ENCODE peak calls at places on chromosomes 2 and 18, in eight cellular contexts. W is Karpas-422, X is GM23338, O is mammary epithelial cell, P is GM23248, N is HCT116, G is neuronal stem cell, T is neural progenitor cell. F is an unnamed sample. For H3K27me3, the result is how much of the 10 kb centered on the place peaks cover.

GRCh38 chr18:62245699-62246098 is 58.6 kb downstream of the RELCH start:
- DNase-seq in X (peak), N (no peak), O (no peak), T (no peak), P (no peak), G (no peak), W (peak), F (no peak)

GRCh38 chr2:31136732-31137131 is 1.5 kb downstream of the GALNT14 start:
- DNase-seq in O (no peak), P (no peak), X (no peak), T (no peak), G (no peak), N (no peak), W (no peak), F (no peak)

GRCh38 chr2:141264848-141265247 is 866.0 kb downstream of the LRP1B start:
- DNase-seq in X (no peak), P (no peak), N (no peak), O (no peak), W (no peak), G (no peak), T (no peak), F (no peak)

GRCh38 chr2:226885769-226886435 is 50.0 kb downstream of the RHBDD1 start:
- DNase-seq in N (no peak), G (no peak), W (no peak), T (no peak), P (peak), X (no peak), O (no peak), F (no peak)

GRCh38 chr2:106130251-106130998 is 63.7 kb downstream of the UXS1 start:
- DNase-seq in N (no peak), W (peak), X (peak), T (no peak), G (no peak), O (no peak), P (no peak), F (no peak)

GRCh38 chr2:150156940-150157339 is 330.5 kb downstream of the RND3 start:
- DNase-seq in N (no peak), O (no peak), W (no peak), T (no peak), G (no peak), P (no peak), X (no peak), F (no peak)

GRCh38 chr2:193695367-193695766 is 1500.6 kb upstream of the TMEFF2 start:
- DNase-seq in P (peak), T (peak), N (peak), O (peak), W (peak), X (peak), G (no peak), F (no peak)

GRCh38 chr2:151344906-151345305 is 12.5 kb upstream of the TNFAIP6 start:
- DNase-seq in T (no peak), G (no peak), P (no peak), X (no peak), N (no peak), W (no peak), O (no peak), F (no peak)

GRCh38 chr2:226655871-226656270 is 143.7 kb downstream of the IRS1 start:
- DNase-seq in X (no peak), P (peak), W (no peak), O (no peak), T (no peak), G (no peak), N (no peak), F (no peak)

GRCh38 chr2:176227874-176228273 is 39.4 kb downstream of the HOXD1 start:
- DNase-seq in P (no peak), X (no peak), G (no peak), T (no peak), N (no peak), W (no peak), O (no peak), F (no peak)

GRCh38 chr18:48904086-48904485 is 46.7 kb downstream of the SMAD7 start:
- DNase-seq in G (no peak), O (no peak), T (no peak), P (no peak), N (no peak), W (no peak), X (no peak), F (no peak)

GRCh38 chr2:72138011-72138881 is 9.4 kb downstream of the CYP26B1 start:
- DNase-seq in G (no peak), W (no peak), P (no peak), O (no peak), N (no peak), X (no peak), T (peak), F (no peak)

GRCh38 chr2:230924470-230925341 is at the start of gene GPR55:
- DNase-seq in O (no peak), G (no peak), T (peak), W (peak), X (peak), N (no peak), P (no peak), F (no peak)

GRCh38 chr2:82084679-82085392 is 1780.3 kb upstream of the LRRTM1 start:
- DNase-seq in P (no peak), G (no peak), N (no peak), O (no peak), X (no peak), W (no peak), T (no peak), F (no peak)

GRCh38 chr2:10655074-10655840 is 34.5 kb downstream of the NOL10 start:
- DNase-seq in X (no peak), P (peak), W (no peak), T (no peak), G (no peak), N (no peak), O (peak), F (no peak)

GRCh38 chr18:53864758-53865157 is 359.7 kb downstream of the MBD2 start:
- DNase-seq in O (peak), G (no peak), T (no peak), P (peak), W (peak), X (peak), N (no peak), F (no peak)
- H3K27ac ChIP-seq in O (no peak), G (no peak), T (no peak), P (no peak), W (no peak), X (no peak), N (no peak), F (no peak)

GRCh38 chr2:218871345-218872302 is 9.0 kb upstream of the WNT10A start:
- DNase-seq in P (peak), T (no peak), O (no peak), W (peak), G (no peak), N (no peak), X (no peak), F (no peak)
- H3K27me3 ChIP-seq in P (half or more), T (half or more), O (under half), W (under half), G (under half), N (under half), X (half or more), F (under half)

DNA sequence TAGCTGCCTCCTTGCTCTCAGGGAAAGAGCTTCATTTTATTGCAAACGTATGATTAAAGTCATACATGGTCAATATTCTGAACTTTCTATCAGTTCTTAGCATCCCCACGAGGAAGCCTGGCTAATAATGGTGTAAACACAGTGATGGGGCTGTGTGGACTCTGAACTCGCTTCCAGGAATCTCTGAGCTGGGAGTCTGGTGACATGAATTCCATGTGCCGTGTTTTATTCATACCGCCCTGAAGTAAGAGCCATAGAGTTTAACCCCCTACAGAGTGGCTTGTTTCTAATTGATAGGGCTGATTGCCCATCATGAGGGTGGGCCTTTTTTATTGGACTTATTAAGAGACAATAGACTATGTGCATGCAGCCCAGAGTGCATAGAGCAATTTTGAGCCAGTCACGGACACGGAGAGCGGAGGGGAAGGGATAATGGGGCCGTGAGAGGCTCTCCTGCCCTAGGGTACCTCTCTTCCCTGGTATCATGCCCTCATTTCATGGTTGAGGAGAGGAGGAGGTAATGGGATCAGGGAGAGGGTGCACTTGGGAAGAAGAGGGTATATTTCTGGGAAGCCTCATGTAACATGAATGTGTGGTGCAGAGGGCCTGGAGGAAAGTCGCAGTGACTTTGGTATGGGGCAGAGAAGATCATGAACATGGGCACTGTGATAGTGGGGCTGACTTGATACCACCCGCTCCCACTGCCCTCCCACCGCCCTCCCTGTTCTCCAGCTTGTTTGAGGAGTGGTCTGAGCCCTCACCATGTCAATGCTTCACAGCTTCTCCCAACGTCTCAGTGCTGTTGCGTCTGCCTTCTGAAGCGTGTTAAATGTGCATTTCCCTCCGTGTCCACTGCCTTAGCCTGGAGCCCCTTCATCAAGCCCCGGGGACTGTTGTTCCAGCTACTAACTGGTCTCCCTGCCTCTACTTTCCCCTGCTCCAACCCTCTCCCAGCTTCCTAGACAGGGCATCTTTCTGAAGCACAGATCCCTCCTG is 73.2 kb downstream of the IL1R2 start:
- DNase-seq in T (no peak), X (no peak), W (no peak), G (no peak), P (peak), O (no peak), N (no peak), F (no peak)
- H3K4me2 ChIP-seq in T (no peak), X (no peak), W (no peak), G (no peak), P (peak), O (peak), N (peak), F (peak)

GRCh38 chr2:191404568-191404991 is 159.4 kb downstream of the MYO1B start:
- DNase-seq in G (no peak), N (no peak), O (no peak), P (peak), T (no peak), W (no peak), X (no peak), F (no peak)
- H3K27ac ChIP-seq in G (no peak), N (no peak), O (no peak), P (peak), T (no peak), W (no peak), X (no peak), F (no peak)

GRCh38 chr2:607172-607571 is 70.0 kb downstream of the TMEM18 start:
- DNase-seq in N (no peak), G (no peak), P (no peak), T (no peak), O (no peak), W (no peak), X (no peak), F (no peak)
- H3K27me3 ChIP-seq in N (under half), G (under half), P (under half), T (under half), O (under half), W (under half), X (under half), F (under half)

GRCh38 chr2:118421648-118422047 is 333.4 kb downstream of the INSIG2 start:
- DNase-seq in O (no peak), P (no peak), N (no peak), W (no peak), G (no peak), T (no peak), X (no peak), F (no peak)

GRCh38 chr2:118417417-118418125 is 329.3 kb downstream of the INSIG2 start:
- DNase-seq in W (no peak), N (no peak), X (no peak), O (peak), T (no peak), G (no peak), P (peak), F (no peak)
- H3K4me2 ChIP-seq in W (no peak), N (no peak), X (no peak), O (peak), T (no peak), G (no peak), P (no peak), F (no peak)

F was measured in keratinocyte.